ENCODE peak calls at places on chromosomes 11 and 22, in four cellular contexts. K, T, Q and D are unnamed samples.

GRCh38 chr11:4539603-4540219 is 5.3 kb upstream of the OR52M1 start:
- DNase-seq in Q (peak), K (no peak), T (peak), D (no peak)

GRCh38 chr11:17516551-17517150 is 27.6 kb downstream of the USH1C start:
- DNase-seq in T (no peak), Q (no peak), K (no peak), D (no peak)

GRCh38 chr11:15810079-15810478 is 546.3 kb downstream of the SOX6 start:
- DNase-seq in K (no peak), T (no peak), Q (no peak), D (no peak)

GRCh38 chr22:50459443-50460140 is 15.2 kb downstream of the SBF1 start:
- DNase-seq in Q (no peak), T (no peak), K (no peak), D (no peak)

GRCh38 chr11:112784323-112785073 is 176.7 kb upstream of the NCAM1 start:
- DNase-seq in K (peak), T (peak), Q (no peak), D (no peak)

GRCh38 chr11:134711563-134711962 is 299.5 kb upstream of the B3GAT1 start:
- DNase-seq in K (no peak), Q (no peak), T (no peak), D (no peak)

GRCh38 chr11:134230339-134230738 is 5.9 kb downstream of the VPS26B start:
- DNase-seq in K (no peak), Q (no peak), T (no peak), D (no peak)

GRCh38 chr11:9815486-9816136 is 151.7 kb downstream of the SWAP70 start:
- DNase-seq in K (peak), Q (no peak), T (no peak), D (no peak)

GRCh38 chr11:66221726-66222236 is 46.7 kb upstream of the RAB1B start:
- DNase-seq in Q (peak), T (peak), K (no peak), D (no peak)

GRCh38 chr22:31343235-31344191 is 2.6 kb downstream of the PATZ1 start:
- DNase-seq in Q (peak), T (no peak), K (no peak), D (no peak)

GRCh38 chr22:32206774-32207758 is 2.2 kb upstream of the RFPL2 start:
- DNase-seq in K (no peak), Q (no peak), T (no peak), D (peak)

GRCh38 chr22:48268293-48268692 is 1505.8 kb downstream of the TBC1D22A start:
- DNase-seq in K (no peak), Q (no peak), T (no peak), D (no peak)

GRCh38 chr11:64284962-64285884 is at the start of gene GPR137:
- DNase-seq in T (peak), K (no peak), Q (peak), D (peak)

GRCh38 chr11:63893355-63893754 is 23.6 kb downstream of the RCOR2 start:
- DNase-seq in Q (no peak), K (no peak), T (no peak), D (no peak)

GRCh38 chr11:762421-763072 is 14.7 kb downstream of the GATD1 start:
- DNase-seq in K (no peak), T (peak), Q (no peak), D (peak)

GRCh38 chr22:26904483-26904882 is 247.1 kb downstream of the MIAT start:
- DNase-seq in T (no peak), Q (no peak), K (no peak), D (no peak)

GRCh38 chr22:26905076-26905475 is 247.7 kb downstream of the MIAT start:
- DNase-seq in K (no peak), T (no peak), Q (no peak), D (no peak)

GRCh38 chr22:26902401-26903029 is 245.1 kb downstream of the MIAT start:
- DNase-seq in T (no peak), Q (no peak), K (no peak), D (no peak)

GRCh38 chr22:26901228-26901816 is 243.9 kb downstream of the MIAT start:
- DNase-seq in T (no peak), Q (no peak), K (no peak), D (no peak)

DNA sequence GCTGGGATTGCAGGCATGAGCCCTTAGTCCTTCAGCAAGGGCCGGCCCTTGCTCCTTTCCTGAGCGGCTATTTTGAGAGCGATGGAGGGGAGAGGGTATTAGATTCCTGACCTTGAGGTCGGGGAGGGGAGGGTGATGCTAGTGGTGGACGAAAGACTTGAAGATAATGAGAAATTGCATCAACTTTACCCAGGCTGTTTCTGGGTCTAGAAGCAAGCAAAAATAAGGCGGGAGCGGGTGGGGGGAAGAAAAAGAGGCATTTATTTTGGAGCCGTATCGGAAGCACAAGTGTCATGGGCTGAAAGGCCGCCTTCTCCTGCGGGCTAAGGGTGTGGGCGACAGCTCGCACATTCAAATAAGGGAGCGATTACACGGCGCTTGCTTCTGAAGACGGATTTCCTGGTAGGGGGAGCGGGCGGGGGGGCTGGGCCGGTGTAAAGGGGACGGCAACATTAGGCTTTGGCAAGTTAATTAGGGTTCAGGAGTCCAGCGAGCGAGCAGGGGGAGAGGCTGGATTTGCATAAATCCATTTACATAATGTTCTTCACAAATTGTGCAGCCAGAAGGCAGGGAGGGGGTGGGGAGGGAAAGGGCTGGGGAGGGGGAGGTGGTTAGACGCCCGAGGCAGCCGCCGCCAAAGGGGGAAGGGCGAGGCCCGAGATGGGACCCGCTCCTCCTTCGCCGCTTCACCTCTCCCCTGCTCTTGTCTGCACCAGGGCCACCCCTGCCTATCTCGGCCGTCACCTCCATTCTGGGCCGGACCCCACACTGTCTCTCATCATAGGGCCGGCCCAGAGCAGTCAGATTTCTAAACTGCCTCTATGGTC is 245.9 kb downstream of the MIAT start:
- DNase-seq in Q (no peak), T (no peak), K (no peak), D (no peak)
- H3K4me3 ChIP-seq in Q (no peak), T (no peak), K (no peak), D (no peak)

GRCh38 chr22:46376908-46377565 is 41.5 kb downstream of the TRMU start:
- DNase-seq in K (no peak), Q (peak), T (no peak), D (no peak)

GRCh38 chr22:46373166-46373565 is 37.7 kb downstream of the TRMU start:
- DNase-seq in T (no peak), K (no peak), Q (no peak), D (no peak)

GRCh38 chr22:46373838-46374662 is 38.5 kb downstream of the TRMU start:
- DNase-seq in T (no peak), K (no peak), Q (no peak), D (peak)

GRCh38 chr22:46376096-46376495 is 40.6 kb downstream of the TRMU start:
- DNase-seq in Q (no peak), K (no peak), T (no peak), D (no peak)

DNA sequence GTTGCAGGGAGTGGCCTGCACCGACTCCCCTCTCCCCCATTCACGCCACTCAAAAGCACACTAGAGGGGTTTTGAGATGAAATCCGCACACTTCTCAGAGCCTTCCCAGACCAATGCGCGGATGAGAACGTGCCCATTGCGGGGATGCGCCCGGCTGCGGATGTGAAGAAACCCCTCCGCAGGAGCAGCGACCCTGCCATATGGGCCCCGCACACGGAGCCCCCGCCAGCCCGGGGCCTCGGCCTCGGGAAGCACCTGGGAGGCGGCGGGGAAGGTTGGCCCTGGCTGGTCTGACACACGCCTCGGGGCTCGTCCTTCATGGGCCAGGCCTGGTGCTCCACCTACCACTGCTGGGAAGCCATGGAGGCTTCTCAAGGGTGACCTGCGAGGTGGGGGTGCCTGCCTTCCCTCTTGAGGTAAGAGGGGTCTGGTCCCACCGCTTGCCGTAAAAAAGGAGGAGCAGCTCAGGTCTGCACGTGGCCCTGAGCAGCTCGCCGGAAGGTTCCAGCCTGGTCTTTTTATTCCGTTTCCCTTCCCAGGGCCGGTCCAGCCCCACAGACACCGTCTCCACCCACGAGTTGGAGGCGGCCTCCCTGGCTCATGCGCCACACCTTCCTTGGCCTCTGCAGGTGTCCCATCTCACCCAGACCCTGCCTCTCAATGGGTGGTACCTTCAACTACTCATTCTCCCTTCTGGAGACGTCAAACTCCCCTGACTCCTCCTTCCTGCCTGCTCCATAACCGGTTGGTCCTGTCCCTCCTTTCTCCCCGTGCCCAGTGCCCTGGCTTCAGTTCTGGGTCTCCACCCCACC is 39.4 kb downstream of the TRMU start:
- DNase-seq in K (no peak), T (no peak), Q (peak), D (no peak)
- H3K4me3 ChIP-seq in K (no peak), T (no peak), Q (no peak), D (no peak)

GRCh38 chr11:12112150-12112520 is 1.7 kb downstream of the MICAL2 start:
- DNase-seq in T (no peak), K (no peak), Q (no peak), D (no peak)

GRCh38 chr11:12112731-12113130 is 2.3 kb downstream of the MICAL2 start:
- DNase-seq in Q (no peak), T (no peak), K (no peak), D (no peak)

GRCh38 chr11:12111482-12112149 is 1.2 kb downstream of the MICAL2 start:
- DNase-seq in T (no peak), Q (no peak), K (no peak), D (no peak)

GRCh38 chr11:12114487-12115033 is 4.2 kb downstream of the MICAL2 start:
- DNase-seq in Q (no peak), T (no peak), K (no peak), D (no peak)

GRCh38 chr11:12113294-12113693 is 2.9 kb downstream of the MICAL2 start:
- DNase-seq in T (no peak), Q (no peak), K (no peak), D (no peak)
- H3K4me3 ChIP-seq in T (no peak), Q (peak), K (no peak), D (no peak)

GRCh38 chr22:37819100-37819433 is 4.1 kb upstream of the GALR3 start:
- DNase-seq in T (no peak), K (no peak), Q (no peak), D (no peak)
- H3K4me3 ChIP-seq in T (peak), K (peak), Q (peak), D (no peak)

GRCh38 chr11:2532704-2533641 is 88.2 kb downstream of the KCNQ1 start:
- DNase-seq in Q (peak), T (peak), K (peak), D (peak)
- H3K4me3 ChIP-seq in Q (peak), T (peak), K (peak), D (no peak)

DNA sequence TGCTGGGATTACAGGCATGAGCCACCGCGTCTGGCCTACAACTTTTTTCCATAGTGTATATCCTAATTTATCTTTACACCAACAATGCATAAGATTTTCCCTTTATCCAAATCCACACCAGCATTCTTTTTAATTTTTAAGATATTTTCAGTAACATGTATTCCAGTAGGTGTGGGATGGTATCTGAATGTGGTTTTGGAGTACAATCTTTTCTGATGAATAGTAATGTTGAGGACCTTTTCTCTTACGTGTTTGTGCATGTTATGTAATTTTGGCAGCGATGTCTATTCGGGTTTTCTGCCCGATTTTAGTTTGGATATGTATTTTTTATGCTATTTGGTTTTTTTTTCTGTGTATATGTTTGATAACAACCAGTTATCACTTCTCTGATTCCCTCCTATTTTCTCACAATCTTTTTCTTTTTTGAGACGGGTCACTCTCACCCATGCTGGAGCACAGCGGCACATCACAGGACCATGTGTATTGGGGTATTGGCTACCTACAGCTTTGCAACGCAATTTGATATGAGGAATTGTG is 114.6 kb upstream of the GRK3 start:
- DNase-seq in Q (no peak), K (no peak), T (no peak), D (no peak)
- H3K4me3 ChIP-seq in Q (no peak), K (no peak), T (peak), D (peak)

DNA sequence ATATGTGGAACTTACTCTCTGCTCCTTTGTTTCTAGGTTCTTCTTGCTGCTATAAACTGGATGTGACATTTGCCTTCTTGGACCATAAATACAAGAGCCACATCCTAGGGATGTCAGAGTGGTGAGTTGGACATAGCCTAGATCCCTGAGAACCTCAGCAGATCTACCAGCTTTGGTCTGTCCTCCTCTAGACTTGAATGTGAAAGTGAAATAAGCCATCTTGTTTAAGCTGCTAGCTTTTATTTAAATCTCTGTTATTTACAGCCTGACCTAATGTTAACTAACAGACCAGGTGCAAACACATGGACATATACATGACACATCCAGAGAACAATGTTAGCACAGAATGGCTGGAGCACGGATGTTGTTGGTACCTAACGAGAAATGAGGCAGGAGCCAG is 36.0 kb downstream of the SLN start:
- DNase-seq in Q (no peak), T (no peak), K (no peak), D (no peak)
- H3K4me3 ChIP-seq in Q (no peak), T (no peak), K (no peak), D (no peak)

GRCh38 chr11:33182246-33182878 is 21.1 kb upstream of the CSTF3 start:
- DNase-seq in K (no peak), Q (no peak), T (no peak), D (no peak)

GRCh38 chr11:33179431-33179830 is 18.2 kb upstream of the CSTF3 start:
- DNase-seq in Q (no peak), K (no peak), T (no peak), D (no peak)

GRCh38 chr11:33172996-33173395 is 11.7 kb upstream of the CSTF3 start:
- DNase-seq in T (peak), Q (no peak), K (no peak), D (no peak)

GRCh38 chr11:33177676-33178336 is 16.5 kb upstream of the CSTF3 start:
- DNase-seq in Q (no peak), K (no peak), T (no peak), D (no peak)

DNA sequence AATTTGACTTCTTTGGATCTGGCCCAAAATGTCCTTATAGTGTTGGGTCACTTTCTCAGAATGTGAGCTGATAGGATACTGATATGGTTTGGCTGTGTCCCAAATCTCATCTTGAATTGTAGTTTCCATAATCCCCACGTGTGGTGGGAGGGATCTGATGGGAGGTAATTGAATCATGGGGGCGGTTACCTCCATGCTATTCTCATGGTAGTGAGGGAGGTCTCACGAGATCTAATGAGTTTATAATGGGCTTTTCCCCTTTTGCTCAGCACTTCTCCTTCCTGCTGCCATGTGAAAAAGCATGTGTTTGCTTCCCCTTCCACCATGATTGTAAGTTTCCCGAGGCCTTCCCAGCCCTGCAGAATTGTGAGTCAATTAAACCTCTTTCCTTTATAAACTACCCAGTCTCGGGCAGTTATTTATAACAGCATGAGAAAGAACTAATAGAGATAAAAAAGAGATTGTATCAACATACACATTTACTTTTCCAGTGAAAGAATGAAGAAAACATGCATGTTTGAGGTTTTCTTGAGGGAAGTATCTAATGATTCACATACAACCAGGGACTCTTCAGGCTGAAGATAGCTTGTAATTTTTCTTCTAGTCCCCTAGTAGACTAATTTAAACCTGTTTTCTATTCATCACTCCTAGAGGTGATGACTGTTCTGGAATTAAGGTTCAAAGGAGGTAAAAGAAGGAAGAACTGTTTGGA is 17.3 kb upstream of the CSTF3 start:
- DNase-seq in Q (no peak), T (no peak), K (no peak), D (no peak)
- H3K4me3 ChIP-seq in Q (no peak), T (no peak), K (no peak), D (no peak)

GRCh38 chr22:43412808-43413785 is 1.3 kb downstream of the MPPED1 start:
- DNase-seq in Q (no peak), T (no peak), K (no peak), D (no peak)

GRCh38 chr22:43411040-43411919 is 534 bp upstream of the MPPED1 start:
- DNase-seq in T (peak), K (no peak), Q (no peak), D (no peak)

GRCh38 chr22:43413826-43414225 is 2.0 kb downstream of the MPPED1 start:
- DNase-seq in T (no peak), Q (no peak), K (no peak), D (no peak)

GRCh38 chr22:43409800-43410199 is 2.0 kb upstream of the MPPED1 start:
- DNase-seq in T (peak), K (no peak), Q (no peak), D (no peak)

GRCh38 chr22:43411981-43412807 is at the start of gene MPPED1:
- DNase-seq in K (no peak), T (no peak), Q (no peak), D (no peak)
- H3K4me3 ChIP-seq in K (no peak), T (no peak), Q (no peak), D (no peak)